ENCODE peak calls at places on chromosomes 11 and 22, in six cellular contexts. One of them, this sample, is unnamed.

GRCh38 chr11:34405079-34405858 is 33.5 kb upstream of the CAT start:
- DNase-seq in MCF 10A: peak
- DNase-seq in CD4-positive, alpha-beta T cell: no peak
- DNase-seq in ovary: no peak
- DNase-seq in CD8-positive, alpha-beta T cell: no peak
- DNase-seq in cardiac muscle cell: peak
- DNase-seq in this sample: no peak

GRCh38 chr22:22547692-22548348 is 11.2 kb downstream of the PRAME start:
- DNase-seq in MCF 10A: no peak
- DNase-seq in CD4-positive, alpha-beta T cell: no peak
- DNase-seq in ovary: no peak
- DNase-seq in CD8-positive, alpha-beta T cell: no peak
- DNase-seq in cardiac muscle cell: no peak
- DNase-seq in this sample: no peak

GRCh38 chr11:84105148-84105547 is 819.0 kb upstream of the CCDC90B start:
- DNase-seq in MCF 10A: no peak
- DNase-seq in CD4-positive, alpha-beta T cell: no peak
- DNase-seq in ovary: no peak
- DNase-seq in CD8-positive, alpha-beta T cell: no peak
- DNase-seq in cardiac muscle cell: no peak
- DNase-seq in this sample: no peak

GRCh38 chr22:50260801-50261614 is 475 bp downstream of the MAPK12 start:
- DNase-seq in MCF 10A: peak
- DNase-seq in CD4-positive, alpha-beta T cell: no peak
- DNase-seq in ovary: peak
- DNase-seq in CD8-positive, alpha-beta T cell: no peak
- DNase-seq in cardiac muscle cell: peak
- DNase-seq in this sample: no peak

GRCh38 chr22:48900626-48901025 is 927.0 kb downstream of the BRD1 start:
- DNase-seq in MCF 10A: no peak
- DNase-seq in CD4-positive, alpha-beta T cell: no peak
- DNase-seq in ovary: no peak
- DNase-seq in CD8-positive, alpha-beta T cell: no peak
- DNase-seq in cardiac muscle cell: no peak
- DNase-seq in this sample: no peak

GRCh38 chr11:66810576-66811185 is 32.6 kb upstream of the RCE1 start:
- DNase-seq in MCF 10A: no peak
- DNase-seq in CD4-positive, alpha-beta T cell: no peak
- DNase-seq in ovary: no peak
- DNase-seq in CD8-positive, alpha-beta T cell: no peak
- DNase-seq in cardiac muscle cell: no peak
- DNase-seq in this sample: no peak

GRCh38 chr11:6402561-6402981 is 12.3 kb downstream of the SMPD1 start:
- DNase-seq in MCF 10A: no peak
- DNase-seq in CD4-positive, alpha-beta T cell: peak
- DNase-seq in ovary: no peak
- DNase-seq in CD8-positive, alpha-beta T cell: peak
- DNase-seq in cardiac muscle cell: no peak
- DNase-seq in this sample: no peak

GRCh38 chr11:34890812-34891211 is 25.4 kb downstream of the APIP start:
- DNase-seq in MCF 10A: peak
- DNase-seq in CD4-positive, alpha-beta T cell: no peak
- DNase-seq in ovary: no peak
- DNase-seq in CD8-positive, alpha-beta T cell: no peak
- DNase-seq in cardiac muscle cell: peak
- DNase-seq in this sample: no peak

GRCh38 chr11:1573847-1574255 is 1.8 kb upstream of the DUSP8 start:
- DNase-seq in MCF 10A: no peak
- DNase-seq in CD4-positive, alpha-beta T cell: no peak
- DNase-seq in ovary: no peak
- DNase-seq in CD8-positive, alpha-beta T cell: no peak
- DNase-seq in cardiac muscle cell: no peak
- DNase-seq in this sample: no peak

GRCh38 chr11:107050126-107050525 is 31.9 kb upstream of the GUCY1A2 start:
- DNase-seq in MCF 10A: no peak
- DNase-seq in CD4-positive, alpha-beta T cell: no peak
- DNase-seq in ovary: no peak
- DNase-seq in CD8-positive, alpha-beta T cell: no peak
- DNase-seq in cardiac muscle cell: no peak
- DNase-seq in this sample: no peak

GRCh38 chr11:47406896-47407745 is 1.3 kb upstream of the SLC39A13 start:
- DNase-seq in MCF 10A: no peak
- DNase-seq in CD4-positive, alpha-beta T cell: no peak
- DNase-seq in ovary: peak
- DNase-seq in CD8-positive, alpha-beta T cell: no peak
- DNase-seq in cardiac muscle cell: peak
- DNase-seq in this sample: no peak

GRCh38 chr11:10041803-10042202 is 252.2 kb downstream of the SBF2 start:
- DNase-seq in MCF 10A: no peak
- DNase-seq in CD4-positive, alpha-beta T cell: no peak
- DNase-seq in ovary: no peak
- DNase-seq in CD8-positive, alpha-beta T cell: no peak
- DNase-seq in cardiac muscle cell: peak
- DNase-seq in this sample: no peak

GRCh38 chr11:11157201-11157600 is 195.8 kb downstream of the CSNK2A3 start:
- DNase-seq in MCF 10A: peak
- DNase-seq in CD4-positive, alpha-beta T cell: peak
- DNase-seq in ovary: no peak
- DNase-seq in CD8-positive, alpha-beta T cell: peak
- DNase-seq in cardiac muscle cell: peak
- DNase-seq in this sample: no peak

GRCh38 chr11:13271060-13271693 is 6.4 kb upstream of the BMAL1 start:
- DNase-seq in MCF 10A: no peak
- DNase-seq in CD4-positive, alpha-beta T cell: no peak
- DNase-seq in ovary: no peak
- DNase-seq in CD8-positive, alpha-beta T cell: no peak
- DNase-seq in cardiac muscle cell: no peak
- DNase-seq in this sample: no peak

GRCh38 chr11:77147668-77148321 is 19.7 kb downstream of the MYO7A start:
- DNase-seq in MCF 10A: no peak
- DNase-seq in CD4-positive, alpha-beta T cell: no peak
- DNase-seq in ovary: no peak
- DNase-seq in CD8-positive, alpha-beta T cell: no peak
- DNase-seq in cardiac muscle cell: peak
- DNase-seq in this sample: no peak

GRCh38 chr11:10456519-10456918 is 1.5 kb downstream of the AMPD3 start:
- DNase-seq in MCF 10A: no peak
- DNase-seq in CD4-positive, alpha-beta T cell: no peak
- DNase-seq in ovary: peak
- DNase-seq in CD8-positive, alpha-beta T cell: no peak
- DNase-seq in cardiac muscle cell: peak
- DNase-seq in this sample: no peak

GRCh38 chr11:58921778-58922390 is 17.4 kb upstream of the GLYATL1 start:
- DNase-seq in MCF 10A: no peak
- DNase-seq in CD4-positive, alpha-beta T cell: no peak
- DNase-seq in ovary: no peak
- DNase-seq in CD8-positive, alpha-beta T cell: no peak
- DNase-seq in cardiac muscle cell: no peak
- DNase-seq in this sample: no peak

GRCh38 chr11:27433742-27434141 is 38.8 kb downstream of the LGR4 start:
- DNase-seq in MCF 10A: no peak
- DNase-seq in CD4-positive, alpha-beta T cell: no peak
- DNase-seq in ovary: no peak
- DNase-seq in CD8-positive, alpha-beta T cell: no peak
- DNase-seq in cardiac muscle cell: no peak
- DNase-seq in this sample: no peak

GRCh38 chr22:37674951-37675929 is at the start of gene LGALS1:
- DNase-seq in MCF 10A: peak
- DNase-seq in CD4-positive, alpha-beta T cell: peak
- DNase-seq in ovary: peak
- DNase-seq in CD8-positive, alpha-beta T cell: no peak
- DNase-seq in cardiac muscle cell: peak
- DNase-seq in this sample: no peak
- TF ChIP-seq CTCF in MCF 10A: no peak
- TF ChIP-seq CTCF in CD4-positive, alpha-beta T cell: no peak
- TF ChIP-seq CTCF in ovary: no peak
- TF ChIP-seq CTCF in CD8-positive, alpha-beta T cell: no peak
- TF ChIP-seq CTCF in cardiac muscle cell: peak
- TF ChIP-seq CTCF in this sample: no peak

GRCh38 chr22:20551805-20552449 is 44.5 kb downstream of the MED15 start:
- DNase-seq in MCF 10A: no peak
- DNase-seq in CD4-positive, alpha-beta T cell: no peak
- DNase-seq in ovary: no peak
- DNase-seq in CD8-positive, alpha-beta T cell: no peak
- DNase-seq in cardiac muscle cell: peak
- DNase-seq in this sample: no peak
- TF ChIP-seq CTCF in MCF 10A: no peak
- TF ChIP-seq CTCF in CD4-positive, alpha-beta T cell: peak
- TF ChIP-seq CTCF in ovary: peak
- TF ChIP-seq CTCF in CD8-positive, alpha-beta T cell: peak
- TF ChIP-seq CTCF in cardiac muscle cell: no peak
- TF ChIP-seq CTCF in this sample: no peak

GRCh38 chr11:132943325-132943736 is 589.0 kb downstream of the OPCML start:
- DNase-seq in MCF 10A: no peak
- DNase-seq in CD4-positive, alpha-beta T cell: no peak
- DNase-seq in ovary: no peak
- DNase-seq in CD8-positive, alpha-beta T cell: no peak
- DNase-seq in cardiac muscle cell: no peak
- DNase-seq in this sample: no peak

GRCh38 chr11:132942611-132943324 is 589.5 kb downstream of the OPCML start:
- DNase-seq in MCF 10A: no peak
- DNase-seq in CD4-positive, alpha-beta T cell: no peak
- DNase-seq in ovary: no peak
- DNase-seq in CD8-positive, alpha-beta T cell: no peak
- DNase-seq in cardiac muscle cell: no peak
- DNase-seq in this sample: no peak

GRCh38 chr11:132943737-132944556 is 588.4 kb downstream of the OPCML start:
- DNase-seq in MCF 10A: no peak
- DNase-seq in CD4-positive, alpha-beta T cell: no peak
- DNase-seq in ovary: no peak
- DNase-seq in CD8-positive, alpha-beta T cell: no peak
- DNase-seq in cardiac muscle cell: no peak
- DNase-seq in this sample: no peak

GRCh38 chr11:132941761-132942160 is 590.5 kb downstream of the OPCML start:
- DNase-seq in MCF 10A: no peak
- DNase-seq in CD4-positive, alpha-beta T cell: no peak
- DNase-seq in ovary: no peak
- DNase-seq in CD8-positive, alpha-beta T cell: no peak
- DNase-seq in cardiac muscle cell: no peak
- DNase-seq in this sample: no peak

GRCh38 chr11:132941024-132941646 is 591.2 kb downstream of the OPCML start:
- DNase-seq in MCF 10A: peak
- DNase-seq in CD4-positive, alpha-beta T cell: no peak
- DNase-seq in ovary: no peak
- DNase-seq in CD8-positive, alpha-beta T cell: no peak
- DNase-seq in cardiac muscle cell: peak
- DNase-seq in this sample: no peak
- TF ChIP-seq CTCF in MCF 10A: peak
- TF ChIP-seq CTCF in CD4-positive, alpha-beta T cell: peak
- TF ChIP-seq CTCF in ovary: no peak
- TF ChIP-seq CTCF in CD8-positive, alpha-beta T cell: peak
- TF ChIP-seq CTCF in cardiac muscle cell: peak
- TF ChIP-seq CTCF in this sample: peak

DNA sequence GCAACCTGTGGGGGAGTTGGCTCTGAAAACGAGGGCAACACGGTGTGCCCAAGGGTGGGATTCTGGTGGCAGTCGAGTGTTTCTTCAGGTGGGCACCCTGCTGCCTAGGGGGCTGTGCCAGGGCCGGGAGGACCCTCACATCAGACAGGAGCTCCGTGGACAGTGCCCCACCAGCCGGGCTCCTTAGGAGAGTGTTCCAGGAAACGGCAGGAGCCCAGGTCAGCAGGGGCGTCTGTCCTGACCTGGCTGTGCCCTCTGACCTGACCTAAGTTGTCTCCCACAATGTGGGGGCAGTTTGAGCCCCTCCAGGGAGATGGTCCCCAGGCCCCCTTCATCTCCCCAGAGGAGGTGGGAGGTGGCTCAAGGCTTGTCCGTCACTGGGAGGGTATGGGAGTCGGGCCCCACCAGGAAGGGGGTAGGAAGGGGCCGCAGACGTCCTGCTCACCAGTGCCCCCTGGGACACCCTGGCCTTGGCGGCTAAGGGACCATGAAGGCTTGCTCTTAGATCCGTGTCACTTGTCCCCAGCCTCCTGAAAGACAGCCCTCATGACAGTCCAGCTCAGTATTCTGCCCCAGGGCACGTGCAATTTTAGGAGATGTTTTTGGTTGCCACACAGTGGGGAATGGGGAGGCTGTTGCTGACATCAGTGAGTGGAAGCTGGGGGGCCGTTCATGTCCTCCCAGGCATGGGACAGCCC is 32.2 kb upstream of the GAL start:
- DNase-seq in MCF 10A: no peak
- DNase-seq in CD4-positive, alpha-beta T cell: no peak
- DNase-seq in ovary: no peak
- DNase-seq in CD8-positive, alpha-beta T cell: no peak
- DNase-seq in cardiac muscle cell: no peak
- DNase-seq in this sample: no peak
- TF ChIP-seq CTCF in MCF 10A: no peak
- TF ChIP-seq CTCF in CD4-positive, alpha-beta T cell: no peak
- TF ChIP-seq CTCF in ovary: no peak
- TF ChIP-seq CTCF in CD8-positive, alpha-beta T cell: no peak
- TF ChIP-seq CTCF in cardiac muscle cell: no peak
- TF ChIP-seq CTCF in this sample: no peak

DNA sequence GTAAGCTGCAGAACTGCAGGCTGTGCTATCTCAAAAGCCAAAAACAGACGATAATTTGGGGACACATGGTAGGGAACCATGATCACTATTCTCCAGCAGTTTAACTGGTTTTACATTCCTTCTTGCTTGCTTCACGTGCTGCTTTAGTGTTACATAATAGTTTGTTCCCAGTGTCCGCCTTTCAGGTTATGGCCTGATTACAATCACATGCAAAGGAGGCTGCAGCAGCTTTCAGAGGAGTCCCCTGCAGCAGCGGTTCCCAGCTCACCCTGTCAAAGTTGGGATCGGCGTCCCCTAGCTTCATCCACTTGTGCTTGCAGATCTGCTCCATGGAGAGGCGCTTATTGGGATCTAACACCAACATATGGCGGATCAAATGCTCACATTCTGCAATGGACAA is 39.2 kb upstream of the APOA1 start:
- DNase-seq in MCF 10A: no peak
- DNase-seq in CD4-positive, alpha-beta T cell: no peak
- DNase-seq in ovary: no peak
- DNase-seq in CD8-positive, alpha-beta T cell: no peak
- DNase-seq in cardiac muscle cell: no peak
- DNase-seq in this sample: no peak
- TF ChIP-seq CTCF in MCF 10A: no peak
- TF ChIP-seq CTCF in CD4-positive, alpha-beta T cell: no peak
- TF ChIP-seq CTCF in ovary: no peak
- TF ChIP-seq CTCF in CD8-positive, alpha-beta T cell: no peak
- TF ChIP-seq CTCF in cardiac muscle cell: no peak
- TF ChIP-seq CTCF in this sample: no peak